ENCODE peak calls at places on chromosomes 1 and 21, in eight cellular contexts. One of them, this sample, is unnamed.

GRCh38 chr1:100510441-100510840 is 27.5 kb upstream of the GPR88 start:
- DNase-seq in effector memory CD8-positive, alpha-beta T cell: no peak
- DNase-seq in GM04504: no peak
- DNase-seq in COR-L47: no peak
- DNase-seq in tibial nerve: no peak
- DNase-seq in amniotic epithelial cell: no peak
- DNase-seq in endothelial cell: no peak
- DNase-seq in anterior cingulate cortex: no peak
- DNase-seq in this sample: no peak

GRCh38 chr21:31476551-31477120 is 132.6 kb upstream of the TIAM1 start:
- DNase-seq in effector memory CD8-positive, alpha-beta T cell: no peak
- DNase-seq in COR-L47: peak; percentile 38
- DNase-seq in endothelial cell: no peak
- DNase-seq in GM04504: no peak
- DNase-seq in amniotic epithelial cell: no peak
- DNase-seq in tibial nerve: no peak
- DNase-seq in anterior cingulate cortex: no peak
- DNase-seq in this sample: peak; percentile 86

GRCh38 chr1:147608601-147609000 is 61.7 kb downstream of the ACP6 start:
- DNase-seq in tibial nerve: no peak
- DNase-seq in endothelial cell: no peak
- DNase-seq in COR-L47: no peak
- DNase-seq in anterior cingulate cortex: no peak
- DNase-seq in GM04504: no peak
- DNase-seq in effector memory CD8-positive, alpha-beta T cell: no peak
- DNase-seq in amniotic epithelial cell: no peak
- DNase-seq in this sample: no peak

GRCh38 chr1:5994713-5995621 is 2.7 kb upstream of the NPHP4 start:
- DNase-seq in COR-L47: no peak
- DNase-seq in GM04504: no peak
- DNase-seq in endothelial cell: no peak
- DNase-seq in amniotic epithelial cell: no peak
- DNase-seq in tibial nerve: no peak
- DNase-seq in anterior cingulate cortex: no peak
- DNase-seq in effector memory CD8-positive, alpha-beta T cell: peak; percentile 60
- DNase-seq in this sample: no peak

GRCh38 chr1:217747156-217747769 is 116.1 kb downstream of the SPATA17 start:
- DNase-seq in tibial nerve: no peak
- DNase-seq in anterior cingulate cortex: no peak
- DNase-seq in endothelial cell: no peak
- DNase-seq in COR-L47: peak; percentile 40
- DNase-seq in GM04504: no peak
- DNase-seq in effector memory CD8-positive, alpha-beta T cell: no peak
- DNase-seq in amniotic epithelial cell: peak; percentile 26
- DNase-seq in this sample: no peak

GRCh38 chr1:11948822-11949458 is 14.4 kb downstream of the PLOD1 start:
- DNase-seq in endothelial cell: no peak
- DNase-seq in tibial nerve: no peak
- DNase-seq in anterior cingulate cortex: no peak
- DNase-seq in GM04504: no peak
- DNase-seq in amniotic epithelial cell: peak; percentile 22
- DNase-seq in COR-L47: no peak
- DNase-seq in effector memory CD8-positive, alpha-beta T cell: no peak
- DNase-seq in this sample: no peak

GRCh38 chr1:88284666-88285366 is 399.3 kb upstream of the PKN2 start:
- DNase-seq in tibial nerve: no peak
- DNase-seq in GM04504: no peak
- DNase-seq in COR-L47: no peak
- DNase-seq in effector memory CD8-positive, alpha-beta T cell: no peak
- DNase-seq in amniotic epithelial cell: no peak
- DNase-seq in anterior cingulate cortex: no peak
- DNase-seq in endothelial cell: no peak
- DNase-seq in this sample: no peak

GRCh38 chr1:12600880-12601633 is 17.0 kb downstream of the DHRS3 start:
- DNase-seq in COR-L47: no peak
- DNase-seq in amniotic epithelial cell: peak; percentile 52
- DNase-seq in tibial nerve: no peak
- DNase-seq in GM04504: no peak
- DNase-seq in endothelial cell: peak; percentile 71
- DNase-seq in effector memory CD8-positive, alpha-beta T cell: peak; percentile 55
- DNase-seq in anterior cingulate cortex: no peak
- DNase-seq in this sample: no peak

GRCh38 chr1:226123591-226124471 is 61.3 kb downstream of the H3-3A start:
- DNase-seq in COR-L47: no peak
- DNase-seq in effector memory CD8-positive, alpha-beta T cell: no peak
- DNase-seq in GM04504: no peak
- DNase-seq in tibial nerve: no peak
- DNase-seq in amniotic epithelial cell: no peak
- DNase-seq in endothelial cell: no peak
- DNase-seq in anterior cingulate cortex: no peak
- DNase-seq in this sample: no peak

GRCh38 chr1:43279161-43279560 is 6.2 kb downstream of the C1orf210 start:
- DNase-seq in anterior cingulate cortex: no peak
- DNase-seq in tibial nerve: no peak
- DNase-seq in GM04504: no peak
- DNase-seq in amniotic epithelial cell: no peak
- DNase-seq in effector memory CD8-positive, alpha-beta T cell: no peak
- DNase-seq in endothelial cell: no peak
- DNase-seq in COR-L47: no peak
- DNase-seq in this sample: no peak

GRCh38 chr21:44548922-44549321 is 2.4 kb downstream of the KRTAP10-2 start:
- DNase-seq in effector memory CD8-positive, alpha-beta T cell: no peak
- DNase-seq in COR-L47: no peak
- DNase-seq in endothelial cell: no peak
- DNase-seq in anterior cingulate cortex: no peak
- DNase-seq in GM04504: no peak
- DNase-seq in tibial nerve: no peak
- DNase-seq in amniotic epithelial cell: no peak
- DNase-seq in this sample: no peak